ENCODE peak calls at places on chromosomes 12 and 14, in four cellular contexts. J is IMR-90, C is K562, X is GM12878. T is an unnamed sample.

GRCh38 chr12:69117566-69118266 is 121.7 kb upstream of the CPSF6 start:
- DNase-seq in J (no peak), C (no peak), X (no peak), T (no peak)

GRCh38 chr14:67477926-67478915 is 10.3 kb downstream of the TMEM229B start:
- DNase-seq in J (no peak), C (no peak), X (no peak), T (no peak)

GRCh38 chr12:32455607-32456063 is 56.3 kb downstream of the FGD4 start:
- DNase-seq in J (peak; percentile 82), C (peak; percentile 62), X (no peak), T (peak; percentile 81)

GRCh38 chr12:62834971-62835547 is 99.9 kb downstream of the PPM1H start:
- DNase-seq in J (peak; percentile 31), C (no peak), X (peak; percentile 26), T (no peak)

GRCh38 chr12:125128806-125129571 is 63.8 kb downstream of the AACS start:
- DNase-seq in J (no peak), C (no peak), X (no peak), T (no peak)

GRCh38 chr14:50667491-50668007 is 557 bp downstream of the SAV1 start:
- DNase-seq in J (no peak), C (peak; percentile 45), X (no peak), T (no peak)

GRCh38 chr14:35989736-35990135 is 163.6 kb downstream of the BRMS1L start:
- DNase-seq in J (no peak), C (no peak), X (no peak), T (no peak)

GRCh38 chr12:114411081-114411836 is 5.3 kb upstream of the TBX5 start:
- DNase-seq in J (peak; percentile 68), C (no peak), X (no peak), T (no peak)

GRCh38 chr12:113143959-113144358 is 5.6 kb upstream of the CFAP73 start:
- DNase-seq in J (no peak), C (no peak), X (no peak), T (no peak)

GRCh38 chr14:22565391-22565945 is 23.6 kb downstream of the DAD1 start:
- DNase-seq in J (no peak), C (no peak), X (peak; percentile 87), T (no peak)

GRCh38 chr14:74865156-74865555 is 10.8 kb downstream of the PROX2 start:
- DNase-seq in J (no peak), C (no peak), X (no peak), T (no peak)

GRCh38 chr12:53624956-53625355 is 1.2 kb downstream of the ATF7 start:
- DNase-seq in J (no peak), C (peak; percentile 23), X (no peak), T (no peak)

GRCh38 chr12:57934804-57935203 is 6.6 kb upstream of the ATP23 start:
- DNase-seq in J (no peak), C (no peak), X (no peak), T (no peak)

GRCh38 chr12:77727442-77728001 is 103.2 kb upstream of the NAV3 start:
- DNase-seq in J (no peak), C (no peak), X (no peak), T (no peak)

GRCh38 chr12:92070864-92071445 is 74.7 kb downstream of the BTG1 start:
- DNase-seq in J (peak; percentile 70), C (no peak), X (no peak), T (peak; percentile 94)

GRCh38 chr14:61470261-61470953 is 149.0 kb downstream of the PRKCH start:
- DNase-seq in J (peak; percentile 98), C (no peak), X (no peak), T (peak; percentile 83)

GRCh38 chr12:17062296-17063061 is 456.5 kb upstream of the LMO3 start:
- DNase-seq in J (no peak), C (no peak), X (no peak), T (peak; percentile 76)

GRCh38 chr14:101072945-101073597 is 169.5 kb upstream of the RTL1 start:
- DNase-seq in J (peak; percentile 98), C (peak; percentile 63), X (no peak), T (peak; percentile 97)

GRCh38 chr12:87943666-87944065 is 85.5 kb downstream of the C12orf50 start:
- DNase-seq in J (no peak), C (no peak), X (no peak), T (no peak)

GRCh38 chr14:99425272-99425681 is 55.4 kb downstream of the SETD3 start:
- DNase-seq in J (no peak), C (no peak), X (no peak), T (no peak)

GRCh38 chr12:84811291-84811690 is 101.3 kb downstream of the SLC6A15 start:
- DNase-seq in J (peak; percentile 10), C (no peak), X (no peak), T (no peak)

GRCh38 chr12:80142640-80143039 is 43.3 kb downstream of the OTOGL start:
- DNase-seq in J (no peak), C (no peak), X (no peak), T (no peak)

GRCh38 chr12:59040651-59041050 is 120.3 kb upstream of the LRIG3 start:
- DNase-seq in J (peak; percentile 94), C (no peak), X (no peak), T (no peak)

GRCh38 chr14:102095871-102096568 is 9.2 kb upstream of the HSP90AA1 start:
- DNase-seq in J (no peak), C (no peak), X (no peak), T (no peak)

GRCh38 chr14:99177046-99177655 is 94.8 kb downstream of the BCL11B start:
- DNase-seq in J (no peak), C (no peak), X (no peak), T (no peak)

GRCh38 chr12:85440273-85440672 is 160.3 kb downstream of the ALX1 start:
- DNase-seq in J (no peak), C (no peak), X (no peak), T (no peak)

GRCh38 chr14:67650694-67651093 is 23.7 kb downstream of the VTI1B start:
- DNase-seq in J (peak; percentile 65), C (no peak), X (no peak), T (no peak)

GRCh38 chr12:95224202-95225170 is 6.9 kb downstream of the VEZT start:
- DNase-seq in J (peak; percentile 84), C (peak; percentile 64), X (no peak), T (no peak)

GRCh38 chr14:73589128-73589527 is 2.5 kb upstream of the ACOT4 start:
- DNase-seq in J (no peak), C (no peak), X (no peak), T (no peak)

GRCh38 chr12:99767809-99768208 is 120.3 kb downstream of the GARIN6 start:
- DNase-seq in J (peak; percentile 11), C (peak; percentile 1), X (no peak), T (no peak)

GRCh38 chr12:106919910-106920544 is 35.7 kb upstream of the TMEM263 start:
- DNase-seq in J (peak; percentile 63), C (peak; percentile 61), X (no peak), T (peak; percentile 55)

GRCh38 chr14:96164861-96165490 is 39.7 kb upstream of the BDKRB2 start:
- DNase-seq in J (peak; percentile 58), C (no peak), X (no peak), T (no peak)

GRCh38 chr14:55794655-55795583 is 214.9 kb downstream of the KTN1 start:
- DNase-seq in J (peak; percentile 33), C (peak; percentile 70), X (no peak), T (peak; percentile 52)
- TF ChIP-seq ELK1 in J (no peak), C (no peak), X (no peak), T (no peak)

DNA sequence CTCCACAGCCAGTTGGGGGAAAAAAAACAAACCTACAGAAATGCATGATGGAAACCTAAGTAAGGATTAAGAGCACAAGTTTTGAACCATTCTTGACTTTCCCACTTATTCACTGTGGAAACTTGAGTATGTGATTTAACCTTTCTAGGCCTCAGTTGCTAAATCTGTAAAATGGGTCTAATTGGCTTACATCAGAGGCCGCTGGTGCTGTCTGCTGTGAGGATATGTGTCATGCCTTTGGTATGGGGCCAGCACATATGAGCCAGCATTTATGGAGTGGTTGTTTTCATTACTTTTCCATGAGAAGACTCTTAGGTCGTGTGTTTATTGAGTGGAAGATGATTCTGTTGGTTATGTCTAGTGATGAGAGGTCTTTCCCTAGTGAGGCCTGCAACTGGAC is 102.4 kb downstream of the ESR2 start:
- DNase-seq in J (peak; percentile 96), C (no peak), X (no peak), T (no peak)
- TF ChIP-seq ELK1 in J (no peak), C (no peak), X (no peak), T (no peak)

GRCh38 chr12:103560604-103561101 is 26.4 kb upstream of the STAB2 start:
- DNase-seq in J (peak; percentile 98), C (no peak), X (no peak), T (peak; percentile 89)
- TF ChIP-seq ELK1 in J (no peak), C (no peak), X (no peak), T (no peak)

GRCh38 chr14:70350078-70350477 is 9.4 kb downstream of the COX16 start:
- DNase-seq in J (no peak), C (no peak), X (no peak), T (no peak)
- TF ChIP-seq ELK1 in J (no peak), C (no peak), X (no peak), T (no peak)

DNA sequence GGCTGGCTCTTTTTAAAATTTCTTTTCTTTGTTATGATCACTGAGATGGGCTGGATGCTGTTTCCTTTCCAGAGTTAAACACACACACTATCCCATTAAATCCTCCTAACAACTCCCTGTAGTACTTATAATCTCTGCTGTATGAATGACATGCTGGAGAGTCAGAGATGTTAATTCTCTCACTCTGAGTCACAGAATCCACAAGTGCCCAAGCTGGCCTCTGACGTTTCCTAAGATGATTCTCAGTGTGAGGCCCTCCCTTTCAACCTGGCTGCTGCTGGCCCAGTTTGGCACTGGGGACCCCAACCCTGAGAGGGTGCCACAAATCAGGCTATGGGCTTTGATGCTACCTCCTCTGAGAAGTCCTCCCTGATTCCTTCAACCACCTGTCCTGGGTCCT is 5.4 kb downstream of the NOS1 start:
- DNase-seq in J (no peak), C (no peak), X (no peak), T (peak; percentile 39)
- TF ChIP-seq ELK1 in J (no peak), C (no peak), X (no peak), T (no peak)

GRCh38 chr12:131682511-131682895 is 28.4 kb upstream of the SFSWAP start:
- DNase-seq in J (no peak), C (no peak), X (no peak), T (no peak)
- TF ChIP-seq ELK1 in J (no peak), C (no peak), X (no peak), T (no peak)